ENCODE peak calls at places on chromosome 19, in seven cellular contexts. B, R, J, P, U, O and E are unnamed samples.

GRCh38 chr19:5132698-5133651 is 164.1 kb downstream of the KDM4B start:
- DNase-seq in B (no peak), R (no peak), J (no peak), P (no peak), U (no peak), O (no peak), E (no peak)

GRCh38 chr19:31905980-31906948 is 439.1 kb upstream of the ZNF507 start:
- DNase-seq in B (no peak), R (no peak), J (peak), P (no peak), U (peak), O (no peak), E (no peak)

GRCh38 chr19:33159149-33159548 is 27.2 kb downstream of the WDR88 start:
- DNase-seq in B (no peak), R (no peak), J (no peak), P (no peak), U (no peak), O (no peak), E (no peak)

GRCh38 chr19:5676105-5676671 is 4.1 kb downstream of the MICOS13 start:
- DNase-seq in B (no peak), R (no peak), J (peak), P (no peak), U (no peak), O (no peak), E (no peak)

GRCh38 chr19:5170329-5170745 is 170.3 kb downstream of the PTPRS start:
- DNase-seq in B (peak), R (peak), J (no peak), P (no peak), U (no peak), O (no peak), E (no peak)

GRCh38 chr19:7346488-7346971 is 2.2 kb upstream of the ARHGEF18 start:
- DNase-seq in B (no peak), R (no peak), J (no peak), P (no peak), U (no peak), O (no peak), E (no peak)

GRCh38 chr19:6423499-6424189 is 967 bp downstream of the KHSRP start:
- DNase-seq in B (peak), R (peak), J (no peak), P (no peak), U (peak), O (peak), E (no peak)

GRCh38 chr19:6457958-6458694 is 1.5 kb downstream of the SLC25A23 start:
- DNase-seq in B (no peak), R (no peak), J (no peak), P (no peak), U (no peak), O (no peak), E (no peak)

GRCh38 chr19:17772172-17772571 is 20.9 kb downstream of the FCHO1 start:
- DNase-seq in B (no peak), R (no peak), J (no peak), P (no peak), U (peak), O (peak), E (no peak)

GRCh38 chr19:18160792-18161690 is 8.1 kb downstream of the PIK3R2 start:
- DNase-seq in B (peak), R (peak), J (peak), P (peak), U (peak), O (peak), E (no peak)

GRCh38 chr19:15115080-15115479 is 7.9 kb downstream of the SYDE1 start:
- DNase-seq in B (no peak), R (no peak), J (peak), P (peak), U (peak), O (peak), E (no peak)

GRCh38 chr19:48645652-48646191 is at the start of gene CA11:
- DNase-seq in B (peak), R (no peak), J (no peak), P (no peak), U (no peak), O (no peak), E (no peak)

GRCh38 chr19:48614436-48615144 is at the start of gene FAM83E:
- DNase-seq in B (no peak), R (peak), J (peak), P (no peak), U (no peak), O (no peak), E (no peak)

GRCh38 chr19:16873603-16874002 is 15.2 kb upstream of the F2RL3 start:
- DNase-seq in B (no peak), R (no peak), J (no peak), P (no peak), U (no peak), O (no peak), E (no peak)

GRCh38 chr19:29263305-29264080 is 50.5 kb upstream of the UQCRFS1 start:
- DNase-seq in B (peak), R (peak), J (peak), P (no peak), U (peak), O (peak), E (peak)

GRCh38 chr19:44582581-44583265 is 30.6 kb upstream of the IGSF23 start:
- DNase-seq in B (peak), R (peak), J (no peak), P (peak), U (no peak), O (peak), E (no peak)

GRCh38 chr19:18205180-18205915 is 1.5 kb upstream of the RAB3A start:
- DNase-seq in B (peak), R (peak), J (peak), P (peak), U (peak), O (peak), E (no peak)

GRCh38 chr19:47506459-47506858 is 8.4 kb downstream of the NAPA start:
- DNase-seq in B (no peak), R (no peak), J (peak), P (no peak), U (no peak), O (no peak), E (no peak)

GRCh38 chr19:55672418-55672817 is 2.6 kb upstream of the EPN1 start:
- DNase-seq in B (no peak), R (no peak), J (no peak), P (no peak), U (peak), O (no peak), E (no peak)

DNA sequence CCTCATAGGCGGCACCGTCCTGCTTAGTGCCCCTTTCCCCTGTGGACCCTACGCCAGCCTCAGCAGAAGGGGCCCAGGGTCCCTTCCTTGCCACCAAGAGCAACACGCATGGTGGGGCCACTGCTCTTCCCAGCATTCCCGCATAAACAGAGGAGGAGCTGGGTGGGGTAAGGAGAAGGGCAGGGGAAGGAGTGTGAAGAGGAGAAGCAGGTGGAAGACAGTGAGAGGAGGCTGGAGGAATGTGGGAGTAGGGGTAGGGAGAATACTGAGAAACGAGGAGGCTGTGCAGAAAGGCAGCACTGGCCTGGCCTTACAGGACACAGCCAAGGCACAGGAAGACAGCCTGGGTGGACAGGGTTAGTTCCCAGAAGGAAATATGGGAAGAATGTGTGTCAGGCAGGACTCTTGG is 43.9 kb downstream of the ZNF331 start:
- DNase-seq in B (no peak), R (no peak), J (no peak), P (no peak), U (no peak), O (no peak), E (no peak)
- TF ChIP-seq CTCF in B (no peak), R (no peak), J (no peak), P (no peak), U (no peak), O (no peak), E (no peak)

GRCh38 chr19:49889687-49890348 is 6.9 kb downstream of the IL4I1 start:
- DNase-seq in B (peak), R (no peak), J (peak), P (peak), U (peak), O (no peak), E (no peak)
- TF ChIP-seq CTCF in B (peak), R (no peak), J (peak), P (peak), U (peak), O (peak), E (peak)

GRCh38 chr19:23075031-23075733 is 41.6 kb upstream of the ZNF730 start:
- DNase-seq in B (peak), R (no peak), J (no peak), P (peak), U (peak), O (no peak), E (peak)
- TF ChIP-seq CTCF in B (no peak), R (no peak), J (no peak), P (no peak), U (no peak), O (no peak), E (no peak)

GRCh38 chr19:2523630-2524311 is 47.8 kb downstream of the GADD45B start:
- DNase-seq in B (no peak), R (no peak), J (no peak), P (no peak), U (peak), O (peak), E (no peak)
- TF ChIP-seq CTCF in B (no peak), R (no peak), J (no peak), P (no peak), U (peak), O (peak), E (peak)

GRCh38 chr19:35167251-35168119 is 12.9 kb downstream of the FXYD5 start:
- DNase-seq in B (no peak), R (no peak), J (no peak), P (no peak), U (no peak), O (no peak), E (no peak)

GRCh38 chr19:35169226-35169995 is 14.9 kb downstream of the FXYD5 start:
- DNase-seq in B (no peak), R (no peak), J (no peak), P (no peak), U (no peak), O (no peak), E (no peak)

GRCh38 chr19:35170359-35171061 is 16.0 kb downstream of the FXYD5 start:
- DNase-seq in B (no peak), R (no peak), J (no peak), P (no peak), U (no peak), O (no peak), E (no peak)

GRCh38 chr19:35166100-35167063 is 11.8 kb downstream of the FXYD5 start:
- DNase-seq in B (no peak), R (no peak), J (no peak), P (no peak), U (no peak), O (no peak), E (no peak)

GRCh38 chr19:35168261-35168660 is 13.7 kb downstream of the FXYD5 start:
- DNase-seq in B (no peak), R (peak), J (no peak), P (no peak), U (no peak), O (peak), E (no peak)
- TF ChIP-seq CTCF in B (no peak), R (peak), J (no peak), P (no peak), U (peak), O (peak), E (no peak)

GRCh38 chr19:52248256-52248655 is 21.1 kb upstream of the ZNF766 start:
- DNase-seq in B (peak), R (no peak), J (no peak), P (peak), U (peak), O (peak), E (no peak)
- TF ChIP-seq CTCF in B (no peak), R (no peak), J (peak), P (peak), U (peak), O (peak), E (peak)

GRCh38 chr19:46067691-46068090 is 26.9 kb upstream of the IGFL4 start:
- DNase-seq in B (no peak), R (no peak), J (no peak), P (no peak), U (no peak), O (no peak), E (no peak)

GRCh38 chr19:46060012-46060411 is 19.2 kb upstream of the IGFL4 start:
- DNase-seq in B (no peak), R (no peak), J (no peak), P (no peak), U (no peak), O (no peak), E (no peak)

GRCh38 chr19:46069841-46070341 is 29.1 kb upstream of the IGFL4 start:
- DNase-seq in B (no peak), R (no peak), J (no peak), P (no peak), U (peak), O (peak), E (peak)

GRCh38 chr19:46068345-46069258 is 27.8 kb upstream of the IGFL4 start:
- DNase-seq in B (no peak), R (peak), J (no peak), P (no peak), U (peak), O (peak), E (peak)

GRCh38 chr19:46065486-46065885 is 24.7 kb upstream of the IGFL4 start:
- DNase-seq in B (no peak), R (no peak), J (no peak), P (no peak), U (peak), O (peak), E (peak)
- TF ChIP-seq CTCF in B (no peak), R (no peak), J (no peak), P (no peak), U (no peak), O (peak), E (no peak)

GRCh38 chr19:39679791-39680168 is 24.1 kb downstream of the LGALS16 start:
- DNase-seq in B (no peak), R (no peak), J (no peak), P (no peak), U (no peak), O (no peak), E (no peak)

GRCh38 chr19:39677931-39678889 is 22.5 kb downstream of the LGALS16 start:
- DNase-seq in B (no peak), R (peak), J (peak), P (no peak), U (no peak), O (no peak), E (no peak)

GRCh38 chr19:39679056-39679790 is 23.5 kb downstream of the LGALS16 start:
- DNase-seq in B (no peak), R (no peak), J (peak), P (no peak), U (no peak), O (no peak), E (no peak)

GRCh38 chr19:39681416-39681815 is 22.9 kb upstream of the LGALS14 start:
- DNase-seq in B (no peak), R (no peak), J (no peak), P (no peak), U (no peak), O (no peak), E (no peak)

GRCh38 chr19:39680593-39680992 is 23.7 kb upstream of the LGALS14 start:
- DNase-seq in B (no peak), R (no peak), J (no peak), P (no peak), U (no peak), O (no peak), E (no peak)
- TF ChIP-seq CTCF in B (no peak), R (no peak), J (no peak), P (no peak), U (no peak), O (no peak), E (no peak)